ENCODE peak calls at places on chromosomes 11 and 22, in six cellular contexts. P is mammary epithelial cell, H is fibroblast of lung, Q is HCT116, W is GM12878, L is hepatocyte. U is an unnamed sample.

GRCh38 chr11:96506041-96506440 is 116.2 kb downstream of the JRKL start:
- DNase-seq in Q (no peak), P (no peak), L (no peak), H (no peak), W (no peak), U (no peak)

GRCh38 chr11:96187779-96188624 is 155.0 kb downstream of the MAML2 start:
- DNase-seq in H (peak), L (peak), W (no peak), Q (no peak), P (peak), U (no peak)

GRCh38 chr22:45499746-45500145 is 2.9 kb upstream of the FBLN1 start:
- DNase-seq in H (no peak), W (no peak), L (no peak), Q (no peak), P (no peak), U (no peak)

GRCh38 chr11:77039491-77040400 is 5.5 kb downstream of the B3GNT6 start:
- DNase-seq in L (peak), W (no peak), H (peak), P (peak), Q (no peak), U (no peak)

GRCh38 chr11:112172362-112172994 is 2.8 kb upstream of the BCO2 start:
- DNase-seq in W (no peak), H (peak), Q (no peak), L (no peak), P (peak), U (no peak)

GRCh38 chr11:13283636-13284035 is 6.0 kb downstream of the BMAL1 start:
- DNase-seq in Q (no peak), P (no peak), L (no peak), H (no peak), W (no peak), U (no peak)

GRCh38 chr11:31809857-31810778 is 1.0 kb downstream of the PAX6 start:
- DNase-seq in H (peak), P (peak), Q (no peak), L (peak), W (no peak), U (no peak)

GRCh38 chr11:112734207-112734606 is 227.0 kb upstream of the NCAM1 start:
- DNase-seq in H (peak), W (no peak), P (peak), Q (no peak), L (peak), U (peak)

GRCh38 chr11:9019861-9020260 is 16.1 kb upstream of the NRIP3 start:
- DNase-seq in W (no peak), L (no peak), P (no peak), Q (no peak), H (no peak), U (no peak)

GRCh38 chr11:92978226-92979111 is 9.0 kb downstream of the MTNR1B start:
- DNase-seq in W (no peak), Q (no peak), H (peak), P (peak), L (peak), U (no peak)

GRCh38 chr22:44193537-44193896 is 12.8 kb downstream of the PARVG start:
- DNase-seq in W (no peak), L (no peak), H (no peak), P (peak), Q (no peak), U (no peak)

GRCh38 chr11:76838422-76839068 is 22.2 kb upstream of the ACER3 start:
- DNase-seq in W (no peak), L (peak), H (no peak), Q (no peak), P (no peak), U (no peak)

GRCh38 chr22:39943366-39943765 is 16.8 kb upstream of the TMA7B start:
- DNase-seq in P (no peak), Q (no peak), H (no peak), W (no peak), L (no peak), U (peak)

GRCh38 chr22:50011447-50012200 is 941 bp downstream of the IL17REL start:
- DNase-seq in Q (no peak), W (no peak), P (no peak), L (peak), H (no peak), U (no peak)

GRCh38 chr11:37712246-37712645 is 1114.2 kb upstream of the RAG2 start:
- DNase-seq in W (no peak), Q (no peak), H (peak), L (peak), P (no peak), U (no peak)

GRCh38 chr11:129840236-129840635 is 24.6 kb downstream of the TMEM45B start:
- DNase-seq in H (no peak), P (no peak), L (no peak), W (no peak), Q (no peak), U (no peak)

GRCh38 chr11:19431059-19431398 is 190.3 kb upstream of the E2F8 start:
- DNase-seq in L (no peak), Q (no peak), H (no peak), P (no peak), W (no peak), U (no peak)
- H3K4me2 ChIP-seq in L (no peak), Q (no peak), H (no peak), P (no peak), W (no peak), U (no peak)

GRCh38 chr11:67023957-67024353 is 1.0 kb downstream of the SYT12 start:
- DNase-seq in Q (no peak), L (no peak), P (no peak), H (peak), W (no peak), U (no peak)
- TF ChIP-seq EZH2 in Q (no peak), L (peak), P (no peak), H (no peak), W (no peak), U (no peak)

GRCh38 chr11:59666969-59667368 is 1.9 kb downstream of the PATL1 start:
- DNase-seq in P (no peak), W (no peak), Q (no peak), H (no peak), L (no peak), U (no peak)
- H3K4me2 ChIP-seq in P (peak), W (peak), Q (peak), H (peak), L (peak), U (peak)

GRCh38 chr22:27800250-27801131 is 1.1 kb downstream of the MN1 start:
- DNase-seq in W (no peak), Q (no peak), H (peak), P (peak), L (no peak), U (no peak)
- TF ChIP-seq EZH2 in W (no peak), Q (no peak), H (peak), P (no peak), L (no peak), U (no peak)

DNA sequence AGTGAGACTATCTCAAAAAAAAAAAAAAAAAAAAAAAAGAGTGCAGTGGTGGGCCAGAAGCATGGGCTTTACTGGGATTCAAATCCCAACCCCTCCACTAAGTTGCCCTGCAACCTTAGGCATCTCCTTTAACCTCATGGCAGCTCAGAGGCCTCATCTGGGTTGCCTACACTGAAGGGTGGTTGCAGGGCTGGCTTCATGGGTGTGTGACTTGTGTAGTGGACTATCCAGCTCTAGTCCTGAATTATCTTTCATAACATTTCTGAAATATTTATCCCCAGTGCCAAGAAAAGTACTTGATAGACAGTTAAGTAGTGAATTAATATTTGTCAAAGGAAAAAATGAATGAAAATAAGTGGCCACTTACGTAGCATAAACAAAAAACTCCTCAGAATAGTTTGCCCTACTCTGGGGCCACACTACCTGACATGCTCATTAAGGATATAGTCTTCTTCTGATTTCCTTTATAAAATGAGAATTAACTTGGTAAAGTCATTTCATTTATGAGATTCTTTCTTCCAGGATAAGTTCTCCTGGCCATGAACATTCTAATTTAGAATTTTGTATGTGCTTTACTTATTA is 116.0 kb upstream of the SYT13 start:
- DNase-seq in L (no peak), Q (no peak), W (no peak), P (no peak), H (no peak), U (no peak)
- H3K4me2 ChIP-seq in L (no peak), Q (no peak), W (no peak), P (no peak), H (no peak), U (no peak)

GRCh38 chr22:37418627-37419369 is 8.5 kb downstream of the ELFN2 start:
- DNase-seq in W (no peak), P (no peak), H (no peak), L (no peak), Q (no peak), U (no peak)

GRCh38 chr22:37416806-37417205 is 10.5 kb downstream of the ELFN2 start:
- DNase-seq in Q (no peak), L (no peak), H (no peak), P (no peak), W (no peak), U (peak)

GRCh38 chr22:37416389-37416788 is 10.9 kb downstream of the ELFN2 start:
- DNase-seq in Q (no peak), P (no peak), W (no peak), L (no peak), H (no peak), U (no peak)

GRCh38 chr22:37417264-37417663 is 10.0 kb downstream of the ELFN2 start:
- DNase-seq in Q (no peak), H (no peak), L (no peak), P (no peak), W (no peak), U (no peak)

DNA sequence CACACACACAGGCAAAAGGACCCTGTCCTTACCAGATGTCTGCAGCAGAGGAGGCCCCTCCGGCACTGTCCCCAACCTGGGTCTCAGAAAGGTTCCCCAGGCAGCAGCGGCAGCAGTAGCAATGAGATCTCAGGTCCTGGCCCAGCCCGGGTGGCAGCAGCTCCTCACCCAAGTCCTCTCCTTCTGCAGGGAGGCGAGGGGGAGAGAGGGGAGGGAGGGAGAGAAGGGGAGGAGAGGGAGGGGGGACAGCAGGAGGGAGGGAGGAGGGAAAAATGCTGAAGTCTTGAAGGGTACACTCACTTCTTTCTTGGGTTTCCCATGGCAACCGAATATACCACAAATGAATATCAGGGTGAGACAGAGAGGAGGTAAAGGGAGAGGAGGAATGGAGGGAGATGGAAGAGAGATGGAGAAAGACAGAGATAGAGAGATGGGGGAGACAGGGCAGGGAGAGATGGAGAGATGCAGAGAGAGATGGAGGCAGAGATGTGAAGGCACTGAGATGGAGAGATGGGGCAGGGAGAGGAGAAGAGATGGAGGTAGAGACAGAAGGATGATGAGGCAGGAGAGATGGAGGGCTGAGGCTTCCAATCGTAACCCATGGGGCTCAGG is 9.4 kb downstream of the ELFN2 start:
- DNase-seq in W (no peak), P (no peak), L (no peak), Q (no peak), H (no peak), U (no peak)
- TF ChIP-seq EZH2 in W (no peak), P (no peak), L (no peak), Q (no peak), H (no peak), U (no peak)

GRCh38 chr11:17831883-17832282 is 97.3 kb downstream of the KCNC1 start:
- DNase-seq in P (no peak), W (no peak), H (no peak), Q (no peak), L (no peak), U (no peak)

GRCh38 chr11:17828311-17828751 is 93.8 kb downstream of the KCNC1 start:
- DNase-seq in H (peak), Q (no peak), W (no peak), L (peak), P (no peak), U (no peak)

GRCh38 chr11:17822021-17822781 is 87.6 kb downstream of the KCNC1 start:
- DNase-seq in L (peak), Q (no peak), H (peak), W (no peak), P (no peak), U (no peak)

GRCh38 chr11:17831228-17831627 is 96.6 kb downstream of the KCNC1 start:
- DNase-seq in L (no peak), Q (no peak), P (no peak), H (no peak), W (no peak), U (no peak)

DNA sequence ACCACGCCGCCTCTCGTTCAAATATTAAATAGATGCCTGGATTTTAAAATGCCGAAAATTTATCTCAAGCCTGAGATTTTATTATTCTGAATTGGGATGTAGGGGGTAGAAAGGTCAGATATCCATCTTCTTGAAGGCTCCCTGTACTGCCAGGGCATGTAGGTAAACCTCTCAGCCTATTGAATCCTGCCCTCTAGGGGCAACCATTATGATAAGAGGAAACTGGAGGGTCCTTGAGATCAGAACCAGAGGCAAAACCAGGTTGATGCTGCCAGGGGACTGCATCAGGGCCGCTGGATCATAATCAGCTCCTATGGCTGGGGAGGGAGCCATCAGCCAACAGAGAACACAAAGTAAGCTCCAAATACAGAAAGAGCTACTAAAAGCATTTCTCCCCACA is 92.4 kb downstream of the KCNC1 start:
- DNase-seq in P (no peak), L (no peak), W (no peak), H (no peak), Q (no peak), U (no peak)
- H3K4me2 ChIP-seq in P (no peak), L (no peak), W (no peak), H (no peak), Q (no peak), U (no peak)

GRCh38 chr11:65739022-65739421 is 18.4 kb upstream of the RNASEH2C start:
- DNase-seq in H (no peak), L (no peak), Q (no peak), W (no peak), P (no peak), U (no peak)
- TF ChIP-seq EZH2 in H (no peak), L (no peak), Q (no peak), W (no peak), P (no peak), U (no peak)